ENCODE peak calls at places on chromosomes 2 and 18, in nine cellular contexts. I is A549, C is tibial nerve, F is body of pancreas, O is Peyer's patch, M is GM12878, L is adrenal gland, X is heart left ventricle, Y is HCT116. E is an unnamed sample.

GRCh38 chr2:118902279-118903028 is 39.5 kb upstream of the MARCO start:
- DNase-seq in I (no peak), C (no peak), F (no peak), O (no peak), M (no peak), L (no peak), X (no peak), Y (no peak), E (no peak)

GRCh38 chr2:1729264-1729663 is 15.1 kb downstream of the PXDN start:
- DNase-seq in I (no peak), C (no peak), F (no peak), O (peak), M (no peak), L (no peak), X (no peak), Y (no peak), E (no peak)

GRCh38 chr2:230413465-230413864 is 2.5 kb upstream of the SP100 start:
- DNase-seq in I (no peak), C (no peak), F (no peak), O (no peak), M (peak), L (no peak), X (no peak), Y (no peak), E (no peak)

GRCh38 chr18:32549248-32549842 is 78.7 kb upstream of the GAREM1 start:
- DNase-seq in I (peak), C (peak), F (peak), O (no peak), M (no peak), L (peak), X (peak), Y (peak), E (peak)

GRCh38 chr2:229205704-229206103 is 65.4 kb downstream of the PID1 start:
- DNase-seq in I (no peak), C (no peak), F (no peak), O (no peak), M (no peak), L (no peak), X (no peak), Y (no peak), E (no peak)

GRCh38 chr2:85577386-85578242 is at the start of gene VAMP8:
- DNase-seq in I (no peak), C (no peak), F (peak), O (peak), M (no peak), L (no peak), X (no peak), Y (peak), E (no peak)

GRCh38 chr2:212646698-212647097 is 108.1 kb upstream of the ERBB4 start:
- DNase-seq in I (no peak), C (no peak), F (no peak), O (no peak), M (no peak), L (peak), X (no peak), Y (no peak), E (no peak)

GRCh38 chr2:177143444-177143843 is 69.2 kb upstream of the HNRNPA3 start:
- DNase-seq in I (no peak), C (no peak), F (no peak), O (no peak), M (no peak), L (peak), X (no peak), Y (no peak), E (no peak)

GRCh38 chr2:197273485-197273884 is 37.1 kb downstream of the ANKRD44 start:
- DNase-seq in I (no peak), C (no peak), F (peak), O (no peak), M (no peak), L (peak), X (no peak), Y (no peak), E (no peak)

GRCh38 chr2:105928563-105928962 is 183.9 kb downstream of the NCK2 start:
- DNase-seq in I (no peak), C (no peak), F (no peak), O (no peak), M (no peak), L (no peak), X (no peak), Y (no peak), E (no peak)

GRCh38 chr2:226440119-226440917 is 359.3 kb downstream of the IRS1 start:
- DNase-seq in I (no peak), C (no peak), F (no peak), O (no peak), M (no peak), L (no peak), X (no peak), Y (no peak), E (no peak)

GRCh38 chr2:37324536-37324785 is 172 bp downstream of the PRKD3 start:
- DNase-seq in I (no peak), C (peak), F (peak), O (peak), M (no peak), L (peak), X (peak), Y (no peak), E (no peak)

GRCh38 chr2:117952237-117952636 is 61.6 kb downstream of the CCDC93 start:
- DNase-seq in I (no peak), C (no peak), F (no peak), O (no peak), M (no peak), L (no peak), X (no peak), Y (no peak), E (no peak)

GRCh38 chr2:172234716-172235661 is 132.3 kb upstream of the DLX2 start:
- DNase-seq in I (peak), C (no peak), F (peak), O (no peak), M (no peak), L (no peak), X (no peak), Y (no peak), E (no peak)

GRCh38 chr2:121648611-121649401 is 456 bp downstream of the CLASP1 start:
- DNase-seq in I (peak), C (peak), F (peak), O (peak), M (no peak), L (peak), X (peak), Y (no peak), E (no peak)
- TF ChIP-seq POLR2A in I (no peak), C (no peak), F (no peak), O (no peak), M (peak), L (no peak), X (no peak), Y (no peak), E (peak)

GRCh38 chr2:9679218-9679617 is 48.4 kb upstream of the YWHAQ start:
- DNase-seq in I (no peak), C (no peak), F (no peak), O (no peak), M (no peak), L (no peak), X (no peak), Y (no peak), E (no peak)

GRCh38 chr2:9673914-9674481 is 43.2 kb upstream of the YWHAQ start:
- DNase-seq in I (no peak), C (no peak), F (no peak), O (no peak), M (no peak), L (no peak), X (no peak), Y (no peak), E (no peak)

GRCh38 chr2:9678554-9678953 is 47.8 kb upstream of the YWHAQ start:
- DNase-seq in I (no peak), C (no peak), F (no peak), O (no peak), M (no peak), L (no peak), X (no peak), Y (no peak), E (no peak)

GRCh38 chr2:9674931-9675330 is 44.1 kb upstream of the YWHAQ start:
- DNase-seq in I (no peak), C (no peak), F (no peak), O (no peak), M (no peak), L (no peak), X (no peak), Y (no peak), E (no peak)

DNA sequence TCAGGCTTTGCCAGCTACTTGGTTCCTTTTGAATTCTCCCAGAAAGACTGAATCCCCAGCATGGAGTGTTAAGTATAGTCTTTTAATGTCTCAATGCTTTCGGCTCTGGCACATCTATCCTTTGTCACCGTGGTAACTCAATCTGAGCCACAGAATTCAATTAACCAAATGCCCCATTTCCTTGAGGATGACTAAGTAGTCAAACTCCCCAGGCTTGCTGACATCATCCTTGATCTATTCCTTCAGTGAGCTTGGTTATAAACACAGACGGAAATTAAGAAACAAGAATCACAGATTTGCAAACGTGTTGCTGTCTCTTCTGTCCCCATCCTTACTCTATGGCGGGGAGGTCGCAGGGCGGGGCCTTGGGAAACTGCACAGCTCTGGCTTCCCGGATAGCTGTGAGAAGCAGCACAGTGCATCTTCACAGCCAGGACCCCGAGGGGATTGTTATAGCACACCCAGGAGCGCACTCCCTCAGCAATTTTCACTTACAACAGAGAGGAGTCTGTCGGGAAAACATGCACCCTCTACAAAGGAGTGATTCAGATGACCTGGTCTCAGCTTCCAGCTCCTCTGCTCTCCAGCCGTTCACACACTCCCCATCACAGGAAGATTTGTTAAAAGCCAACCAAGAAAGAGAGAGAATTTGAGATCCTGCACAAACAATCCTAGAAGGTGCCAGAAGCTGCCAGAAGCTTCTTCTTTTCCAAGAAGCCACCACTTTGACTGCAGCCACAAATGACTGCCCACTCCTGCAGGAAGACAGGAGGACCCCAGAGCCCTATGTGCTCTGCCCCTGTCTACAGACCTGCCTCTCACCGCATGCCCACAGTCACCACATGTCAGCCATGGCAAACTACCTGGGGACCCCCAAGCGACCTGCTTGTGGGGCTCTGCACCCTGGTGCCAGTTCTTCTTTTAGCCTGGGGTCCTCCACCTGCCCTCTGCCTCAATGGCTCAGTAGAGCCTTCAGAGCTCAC is 44.9 kb upstream of the YWHAQ start:
- DNase-seq in I (peak), C (no peak), F (no peak), O (no peak), M (no peak), L (no peak), X (no peak), Y (no peak), E (no peak)
- TF ChIP-seq POLR2A in I (no peak), C (no peak), F (no peak), O (no peak), M (no peak), L (no peak), X (no peak), Y (no peak), E (no peak)

GRCh38 chr2:62706721-62707516 is 1.4 kb downstream of the EHBP1 start:
- DNase-seq in I (no peak), C (no peak), F (no peak), O (no peak), M (no peak), L (no peak), X (no peak), Y (no peak), E (no peak)

GRCh38 chr2:62704654-62705006 is 883 bp upstream of the EHBP1 start:
- DNase-seq in I (no peak), C (no peak), F (no peak), O (no peak), M (no peak), L (no peak), X (no peak), Y (no peak), E (no peak)

GRCh38 chr2:62708751-62709150 is 3.2 kb downstream of the EHBP1 start:
- DNase-seq in I (no peak), C (no peak), F (no peak), O (no peak), M (no peak), L (no peak), X (no peak), Y (no peak), E (no peak)

GRCh38 chr2:62705859-62706720 is 577 bp downstream of the EHBP1 start:
- DNase-seq in I (peak), C (peak), F (peak), O (peak), M (no peak), L (peak), X (peak), Y (no peak), E (peak)

GRCh38 chr2:62705007-62705829 is at the start of gene EHBP1:
- DNase-seq in I (peak), C (peak), F (peak), O (peak), M (peak), L (peak), X (peak), Y (peak), E (peak)
- TF ChIP-seq POLR2A in I (peak), C (peak), F (peak), O (peak), M (peak), L (peak), X (peak), Y (peak), E (peak)

GRCh38 chr2:215392164-215392563 is 43.7 kb downstream of the FN1 start:
- DNase-seq in I (no peak), C (no peak), F (no peak), O (no peak), M (no peak), L (no peak), X (no peak), Y (no peak), E (no peak)
- TF ChIP-seq POLR2A in I (no peak), C (no peak), F (no peak), O (no peak), M (no peak), L (no peak), X (no peak), Y (no peak), E (no peak)